ENCODE peak calls at places on chromosomes 13 and 19, in ten cellular contexts. U is activated naive CD4-positive, alpha-beta T cell treated with anti-CD3 and anti-CD28 coated beads for 36 hours; A is psoas muscle; S is B cell; M is omental fat pad; K is breast epithelium; W is HuH-7.5; B is G401; R is H54; G is NCI-H82. F is an unnamed sample.

GRCh38 chr13:40344270-40345148 is 321.9 kb downstream of the FOXO1 start:
- DNase-seq in U (no peak), A (peak; percentile 86), S (no peak), M (no peak), K (no peak), W (no peak), B (no peak), R (no peak), G (peak; percentile 69), F (no peak)

GRCh38 chr13:32159147-32159869 is 127.7 kb downstream of the FRY start:
- DNase-seq in U (no peak), A (no peak), S (no peak), M (no peak), K (no peak), W (no peak), B (no peak), R (no peak), G (no peak), F (no peak)

GRCh38 chr19:18093439-18094161 is 4.0 kb upstream of the MAST3 start:
- DNase-seq in U (no peak), A (no peak), S (no peak), M (no peak), K (no peak), W (no peak), B (peak; percentile 32), R (peak; percentile 79), G (peak; percentile 73), F (no peak)

GRCh38 chr13:60583196-60583908 is 186.3 kb downstream of the TDRD3 start:
- DNase-seq in U (no peak), A (no peak), S (no peak), M (no peak), K (no peak), W (no peak), B (no peak), R (no peak), G (no peak), F (no peak)

GRCh38 chr19:48608798-48609263 is 2.3 kb downstream of the SPACA4 start:
- DNase-seq in U (peak; percentile 64), A (no peak), S (peak; percentile 79), M (no peak), K (no peak), W (peak; percentile 79), B (peak; percentile 43), R (peak; percentile 62), G (peak; percentile 75), F (no peak)

GRCh38 chr13:102405499-102406079 is 3.7 kb upstream of the FGF14 start:
- DNase-seq in U (peak; percentile 20), A (no peak), S (no peak), M (no peak), K (no peak), W (no peak), B (no peak), R (no peak), G (no peak), F (no peak)

GRCh38 chr19:48991823-48992570 is 1.1 kb downstream of the GYS1 start:
- DNase-seq in U (no peak), A (peak; percentile 77), S (no peak), M (peak; percentile 42), K (peak; percentile 40), W (peak; percentile 65), B (peak; percentile 58), R (peak; percentile 55), G (peak; percentile 72), F (peak; percentile 84)

GRCh38 chr13:33931397-33931987 is 113.5 kb downstream of the RFC3 start:
- DNase-seq in U (no peak), A (no peak), S (no peak), M (no peak), K (no peak), W (peak; percentile 10), B (peak; percentile 51), R (peak; percentile 0), G (peak; percentile 87), F (no peak)

GRCh38 chr19:19039901-19040300 is 6.5 kb downstream of the ARMC6 start:
- DNase-seq in U (peak; percentile 48), A (no peak), S (peak; percentile 49), M (no peak), K (no peak), W (no peak), B (no peak), R (no peak), G (no peak), F (no peak)

GRCh38 chr19:47005873-47006272 is 13.8 kb upstream of the NPAS1 start:
- DNase-seq in U (no peak), A (no peak), S (no peak), M (no peak), K (no peak), W (peak; percentile 47), B (no peak), R (no peak), G (peak; percentile 27), F (no peak)

GRCh38 chr13:103282571-103283450 is 216.6 kb upstream of the SLC10A2 start:
- DNase-seq in U (no peak), A (no peak), S (no peak), M (no peak), K (no peak), W (no peak), B (no peak), R (peak; percentile 63), G (no peak), F (no peak)

GRCh38 chr19:22427587-22428298 is 5.6 kb upstream of the ZNF98 start:
- DNase-seq in U (no peak), A (no peak), S (no peak), M (no peak), K (peak; percentile 79), W (no peak), B (no peak), R (no peak), G (no peak), F (no peak)

GRCh38 chr13:27619711-27620376 is 485 bp downstream of the LNX2 start:
- DNase-seq in U (peak; percentile 48), A (peak; percentile 78), S (peak; percentile 40), M (no peak), K (peak; percentile 22), W (no peak), B (peak; percentile 58), R (no peak), G (peak; percentile 71), F (no peak)

GRCh38 chr19:18908917-18909619 is 10.1 kb downstream of the COPE start:
- DNase-seq in U (no peak), A (no peak), S (no peak), M (no peak), K (no peak), W (no peak), B (no peak), R (no peak), G (no peak), F (no peak)

GRCh38 chr19:8826371-8826770 is 5.7 kb downstream of the ZNF558 start:
- DNase-seq in U (no peak), A (no peak), S (no peak), M (no peak), K (no peak), W (no peak), B (no peak), R (no peak), G (peak; percentile 1), F (no peak)

GRCh38 chr19:48818234-48818823 is 7.5 kb upstream of the BCAT2 start:
- DNase-seq in U (no peak), A (no peak), S (no peak), M (no peak), K (no peak), W (no peak), B (no peak), R (no peak), G (no peak), F (no peak)

GRCh38 chr13:113291129-113291528 is 5.9 kb upstream of the LAMP1 start:
- DNase-seq in U (no peak), A (no peak), S (no peak), M (no peak), K (no peak), W (no peak), B (no peak), R (no peak), G (no peak), F (no peak)

GRCh38 chr13:53285896-53286430 is 257.4 kb downstream of the OLFM4 start:
- DNase-seq in U (no peak), A (no peak), S (no peak), M (no peak), K (no peak), W (no peak), B (no peak), R (no peak), G (peak; percentile 53), F (no peak)

GRCh38 chr19:49692102-49692599 is 1.2 kb downstream of the CPT1C start:
- DNase-seq in U (no peak), A (no peak), S (no peak), M (no peak), K (no peak), W (no peak), B (peak; percentile 80), R (no peak), G (peak; percentile 41), F (no peak)

GRCh38 chr19:6415592-6416190 is 8.9 kb downstream of the KHSRP start:
- DNase-seq in U (no peak), A (no peak), S (no peak), M (no peak), K (no peak), W (no peak), B (no peak), R (no peak), G (no peak), F (no peak)

GRCh38 chr13:80276371-80277289 is 64.3 kb downstream of the SPRY2 start:
- DNase-seq in U (no peak), A (no peak), S (no peak), M (no peak), K (no peak), W (peak; percentile 28), B (peak; percentile 22), R (no peak), G (peak; percentile 5), F (no peak)

GRCh38 chr19:1540353-1540925 is 16.6 kb downstream of the PLK5 start:
- DNase-seq in U (no peak), A (no peak), S (no peak), M (no peak), K (no peak), W (no peak), B (peak; percentile 84), R (no peak), G (no peak), F (no peak)